ENCODE peak calls at places on chromosome 2, in four cellular contexts. T is aorta, S is neural progenitor cell, G is Caco-2. A is an unnamed sample. For H3K4me1, the result is how much of the 10 kb centered on the place peaks cover.

GRCh38 chr2:209976698-209977385 is 25.6 kb upstream of the RPE start:
- DNase-seq in T (no peak), S (no peak), G (no peak), A (no peak)

GRCh38 chr2:97673187-97673914 is 3.8 kb downstream of the C2orf92 start:
- DNase-seq in T (no peak), S (no peak), G (no peak), A (no peak)

GRCh38 chr2:167331636-167332232 is 443.5 kb downstream of the XIRP2 start:
- DNase-seq in T (no peak), S (peak), G (peak), A (no peak)

GRCh38 chr2:163471947-163472346 is 263.9 kb downstream of the FIGN start:
- DNase-seq in T (no peak), S (peak), G (peak), A (no peak)

GRCh38 chr2:219482674-219483405 is 15.9 kb upstream of the GMPPA start:
- DNase-seq in T (no peak), S (no peak), G (no peak), A (no peak)

GRCh38 chr2:38375711-38376345 is 1.2 kb downstream of the ATL2 start:
- DNase-seq in T (no peak), S (peak), G (no peak), A (no peak)

GRCh38 chr2:99066075-99066557 is 75.4 kb upstream of the C2orf15 start:
- DNase-seq in T (no peak), S (peak), G (peak), A (no peak)

GRCh38 chr2:200275281-200276103 is 31.0 kb upstream of the SPATS2L start:
- DNase-seq in T (no peak), S (no peak), G (no peak), A (no peak)

GRCh38 chr2:236853558-236853957 is 232.1 kb upstream of the COPS8 start:
- DNase-seq in T (no peak), S (peak), G (no peak), A (no peak)

GRCh38 chr2:96197541-96198255 is 10.9 kb downstream of the STARD7 start:
- DNase-seq in T (no peak), S (no peak), G (no peak), A (no peak)

GRCh38 chr2:191758420-191759199 is 80.7 kb downstream of the NABP1 start:
- DNase-seq in T (peak), S (peak), G (peak), A (peak)

GRCh38 chr2:68784849-68785248 is 50.2 kb downstream of the ARHGAP25 start:
- DNase-seq in T (no peak), S (no peak), G (no peak), A (no peak)

GRCh38 chr2:60047944-60048525 is 505.4 kb downstream of the BCL11A start:
- DNase-seq in T (no peak), S (no peak), G (no peak), A (no peak)

GRCh38 chr2:166765141-166765540 is 123.1 kb upstream of the XIRP2 start:
- DNase-seq in T (no peak), S (peak), G (no peak), A (no peak)

GRCh38 chr2:108460345-108461037 is 11.5 kb downstream of the GCC2 start:
- DNase-seq in T (no peak), S (no peak), G (no peak), A (no peak)

GRCh38 chr2:126824663-126825062 is 74.0 kb upstream of the TEX51 start:
- DNase-seq in T (no peak), S (no peak), G (no peak), A (no peak)

GRCh38 chr2:230472619-230473018 is 56.6 kb downstream of the SP100 start:
- DNase-seq in T (no peak), S (no peak), G (no peak), A (no peak)

GRCh38 chr2:17878222-17879136 is at the start of gene KCNS3:
- DNase-seq in T (peak), S (peak), G (peak), A (no peak)

GRCh38 chr2:62527478-62528210 is 21.6 kb upstream of the TMEM17 start:
- DNase-seq in T (no peak), S (no peak), G (no peak), A (no peak)

GRCh38 chr2:181752301-181752700 is 72.0 kb upstream of the NEUROD1 start:
- DNase-seq in T (no peak), S (no peak), G (no peak), A (no peak)

GRCh38 chr2:239105234-239105633 is 257.3 kb downstream of the TWIST2 start:
- DNase-seq in T (no peak), S (no peak), G (no peak), A (no peak)

GRCh38 chr2:160338891-160339290 is 138.8 kb upstream of the ITGB6 start:
- DNase-seq in T (no peak), S (peak), G (no peak), A (no peak)
- H3K4me1 ChIP-seq in T (under half), S (under half), G (under half), A (under half)

GRCh38 chr2:54666131-54666637 is 57.3 kb upstream of the EML6 start:
- DNase-seq in T (no peak), S (no peak), G (no peak), A (no peak)
- H3K4me1 ChIP-seq in T (under half), S (under half), G (under half), A (under half)

GRCh38 chr2:100782376-100782878 is 37.5 kb upstream of the NPAS2 start:
- DNase-seq in T (no peak), S (no peak), G (no peak), A (no peak)
- H3K4me1 ChIP-seq in T (under half), S (under half), G (under half), A (under half)

GRCh38 chr2:100427111-100427510 is 9.6 kb upstream of the CHST10 start:
- DNase-seq in T (no peak), S (no peak), G (no peak), A (no peak)
- H3K4me1 ChIP-seq in T (under half), S (under half), G (under half), A (under half)

A was measured in naive thymus-derived CD4-positive, alpha-beta T cell.